ENCODE peak calls at places on chromosomes 5 and 9, in ten cellular contexts. L is GM12878, V is IMR-90, P is right lobe of liver, J is HCT116, K is A549, A is heart left ventricle, Z is body of pancreas, D is HepG2, H is gastrocnemius medialis. G is an unnamed sample.

GRCh38 chr9:70120834-70121510 is 77.3 kb downstream of the MAMDC2 start:
- ATAC-seq in L (no peak), H (peak), Z (peak), P (peak), V (peak), K (peak), J (peak), A (peak), D (peak), G (peak)

GRCh38 chr9:129458663-129459549 is 162.0 kb downstream of the C9orf50 start:
- ATAC-seq in A (peak), P (no peak), L (peak), Z (no peak), V (no peak), D (peak), K (peak), H (no peak), J (no peak), G (peak)

GRCh38 chr9:79644048-79644447 is 72.3 kb downstream of the TLE4 start:
- ATAC-seq in P (no peak), Z (no peak), J (no peak), L (no peak), D (no peak), H (no peak), V (no peak), A (no peak), K (no peak), G (no peak)

GRCh38 chr9:129697111-129697955 is 31.9 kb downstream of the PRRX2 start:
- ATAC-seq in P (no peak), A (no peak), J (peak), K (peak), V (peak), D (peak), H (peak), L (no peak), Z (peak), G (peak)

GRCh38 chr5:34504967-34505366 is 151.2 kb upstream of the RAI14 start:
- ATAC-seq in L (no peak), D (no peak), V (no peak), P (no peak), H (no peak), A (no peak), J (no peak), Z (no peak), K (no peak), G (no peak)

GRCh38 chr5:150142800-150143724 is 12.6 kb downstream of the PDGFRB start:
- ATAC-seq in H (peak), Z (peak), L (no peak), K (peak), D (peak), J (peak), A (peak), V (peak), P (peak), G (peak)

GRCh38 chr9:134323741-134324358 is 2.4 kb upstream of the RXRA start:
- ATAC-seq in A (no peak), Z (no peak), L (no peak), D (no peak), P (peak), J (peak), V (no peak), K (no peak), H (no peak), G (no peak)

GRCh38 chr5:137954131-137954879 is 65.0 kb downstream of the PKD2L2 start:
- ATAC-seq in K (peak), D (no peak), J (no peak), A (peak), L (no peak), H (peak), V (peak), P (peak), Z (peak), G (peak)

GRCh38 chr5:119801570-119801969 is 172.2 kb downstream of the FAM170A start:
- ATAC-seq in J (no peak), H (no peak), P (no peak), A (no peak), Z (no peak), D (no peak), K (no peak), V (no peak), L (no peak), G (no peak)

GRCh38 chr5:170357853-170358497 is 31.2 kb downstream of the KCNMB1 start:
- ATAC-seq in D (no peak), P (peak), A (peak), K (no peak), J (no peak), Z (no peak), L (peak), V (no peak), H (peak), G (peak)

GRCh38 chr5:76528547-76529334 is 94.5 kb downstream of the F2RL2 start:
- ATAC-seq in A (no peak), D (no peak), Z (no peak), H (no peak), K (no peak), L (peak), V (no peak), P (no peak), J (no peak), G (no peak)

GRCh38 chr5:4093970-4094369 is 498.3 kb downstream of the IRX1 start:
- ATAC-seq in V (no peak), Z (no peak), K (no peak), A (no peak), D (no peak), H (no peak), L (no peak), J (no peak), P (no peak), G (no peak)

GRCh38 chr5:16713386-16713928 is 96.7 kb upstream of the RETREG1 start:
- ATAC-seq in A (no peak), P (no peak), V (peak), D (no peak), Z (no peak), K (no peak), L (no peak), H (no peak), J (no peak), G (peak)

GRCh38 chr5:102778478-102778877 is 23.4 kb downstream of the PAM start:
- ATAC-seq in H (peak), K (no peak), P (no peak), Z (no peak), D (no peak), J (no peak), V (peak), A (no peak), L (peak), G (no peak)

GRCh38 chr5:107519900-107520354 is 150.8 kb downstream of the EFNA5 start:
- ATAC-seq in L (peak), P (no peak), Z (no peak), H (no peak), K (peak), D (no peak), A (no peak), V (peak), J (no peak), G (no peak)

GRCh38 chr9:692636-693459 is 148.6 kb upstream of the DMRT1 start:
- ATAC-seq in H (peak), Z (peak), J (no peak), V (peak), A (no peak), L (no peak), D (peak), K (no peak), P (peak), G (peak)

GRCh38 chr9:109087795-109088194 is 32.0 kb downstream of the TMEM245 start:
- ATAC-seq in J (no peak), V (no peak), P (no peak), D (no peak), K (no peak), L (no peak), H (no peak), Z (no peak), A (no peak), G (no peak)

GRCh38 chr5:179325296-179326031 is 19.8 kb downstream of the ADAMTS2 start:
- ATAC-seq in P (no peak), A (no peak), Z (peak), L (no peak), J (no peak), H (no peak), K (no peak), V (no peak), D (no peak), G (no peak)

GRCh38 chr9:18608371-18608770 is 134.4 kb downstream of the ADAMTSL1 start:
- ATAC-seq in A (no peak), H (no peak), P (no peak), J (no peak), D (no peak), V (no peak), L (no peak), K (no peak), Z (no peak), G (no peak)

GRCh38 chr9:98303556-98304125 is 48.2 kb upstream of the TBC1D2 start:
- ATAC-seq in K (no peak), H (no peak), L (no peak), Z (no peak), D (no peak), J (no peak), V (no peak), A (no peak), P (no peak), G (no peak)

GRCh38 chr5:119019431-119020348 is 31.3 kb upstream of the DTWD2 start:
- ATAC-seq in Z (no peak), V (no peak), L (no peak), P (peak), K (no peak), A (no peak), J (no peak), D (no peak), H (no peak), G (no peak)

GRCh38 chr5:5340206-5340729 is 82.2 kb upstream of the ICE1 start:
- ATAC-seq in P (peak), K (peak), Z (peak), L (no peak), H (peak), A (no peak), J (peak), V (peak), D (peak), G (peak)

GRCh38 chr9:8401961-8402701 is 602.6 kb upstream of the DMAC1 start:
- ATAC-seq in K (no peak), D (no peak), A (no peak), Z (no peak), L (no peak), V (no peak), P (no peak), H (no peak), J (no peak), G (no peak)

GRCh38 chr5:115295775-115296129 is 702 bp downstream of the CCDC112 start:
- ATAC-seq in Z (peak), V (peak), L (peak), D (peak), A (peak), H (peak), K (peak), J (peak), P (peak), G (no peak)

GRCh38 chr5:76607353-76607871 is 15.8 kb downstream of the F2RL2 start:
- ATAC-seq in A (no peak), K (no peak), D (no peak), V (peak), L (no peak), J (no peak), Z (no peak), P (peak), H (no peak), G (no peak)

GRCh38 chr5:17218353-17219005 is 1.0 kb downstream of the BASP1 start:
- ATAC-seq in L (peak), K (peak), V (peak), J (no peak), D (no peak), Z (no peak), P (peak), H (no peak), A (no peak), G (peak)

GRCh38 chr5:125032286-125032685 is 285.8 kb upstream of the ZNF608 start:
- ATAC-seq in Z (no peak), P (no peak), A (no peak), H (no peak), L (no peak), K (no peak), D (no peak), J (no peak), V (no peak), G (no peak)

GRCh38 chr5:75053286-75054109 is 1.1 kb upstream of the GCNT4 start:
- ATAC-seq in P (peak), A (peak), D (peak), Z (peak), J (peak), V (peak), L (peak), H (peak), K (peak), G (peak)

GRCh38 chr9:36566813-36567217 is 5.9 kb upstream of the MELK start:
- ATAC-seq in L (no peak), H (peak), Z (no peak), K (peak), J (peak), P (peak), D (peak), V (peak), A (peak), G (peak)

GRCh38 chr9:36571333-36571732 is 1.4 kb upstream of the MELK start:
- ATAC-seq in P (no peak), K (no peak), Z (no peak), D (no peak), V (no peak), A (no peak), J (no peak), L (no peak), H (no peak), G (no peak)

GRCh38 chr9:36575411-36575882 is 2.8 kb downstream of the MELK start:
- ATAC-seq in A (no peak), P (no peak), H (no peak), J (no peak), Z (no peak), L (no peak), V (peak), K (no peak), D (no peak), G (no peak)

GRCh38 chr9:36576866-36577265 is 4.2 kb downstream of the MELK start:
- ATAC-seq in L (no peak), V (no peak), H (no peak), D (no peak), P (no peak), J (no peak), Z (no peak), A (no peak), K (no peak), G (no peak)

DNA sequence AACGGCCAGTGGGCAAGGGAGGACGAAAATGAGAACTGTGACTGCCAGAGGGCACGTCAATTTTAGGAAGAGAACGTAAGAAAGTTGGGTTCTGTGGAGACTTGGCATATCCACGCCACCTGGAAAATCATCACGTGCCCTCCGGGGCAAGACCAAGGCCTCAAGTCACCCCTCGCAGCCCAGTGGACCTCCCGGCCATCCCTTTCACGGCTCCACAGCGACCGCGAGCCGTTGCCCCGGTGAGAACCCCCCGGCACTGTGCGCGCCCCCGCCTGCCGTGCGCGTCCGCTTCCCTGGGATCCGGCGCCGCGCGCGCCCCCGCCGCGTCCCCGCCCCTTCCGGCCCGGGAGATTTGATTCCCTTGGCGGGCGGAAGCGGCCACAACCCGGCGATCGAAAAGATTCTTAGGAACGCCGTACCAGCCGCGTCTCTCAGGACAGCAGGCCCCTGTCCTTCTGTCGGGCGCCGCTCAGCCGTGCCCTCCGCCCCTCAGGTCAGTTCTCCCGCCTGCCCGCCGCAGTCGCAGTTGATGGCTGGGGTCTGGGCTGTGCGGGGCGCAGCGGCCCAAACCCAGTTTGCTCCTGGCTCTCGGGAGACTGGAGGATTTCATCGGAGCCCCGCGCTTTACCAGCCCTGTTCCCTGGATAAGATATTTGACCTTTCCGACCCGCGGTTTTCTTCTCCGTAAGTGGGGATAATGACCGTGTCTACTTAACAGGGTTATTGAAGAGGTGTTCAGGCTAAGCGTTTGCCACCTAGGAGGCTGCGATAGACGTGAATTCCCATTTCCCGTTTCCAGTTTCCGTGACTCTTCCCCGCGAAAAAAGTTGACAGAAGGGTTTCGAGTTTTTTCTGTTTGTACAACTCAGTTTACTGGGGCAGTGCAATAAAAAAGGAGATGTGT is at the start of gene MELK:
- ATAC-seq in P (peak), D (peak), H (peak), L (peak), V (peak), Z (peak), J (peak), A (peak), K (peak), G (peak)
- TF ChIP-seq POLR2A in P (peak), D (peak), H (no peak), L (peak), V (no peak), Z (no peak), J (peak), A (no peak), K (peak), G (peak)

GRCh38 chr5:147515269-147515668 is 5.4 kb upstream of the DPYSL3 start:
- ATAC-seq in D (no peak), H (no peak), V (no peak), Z (no peak), L (no peak), J (no peak), A (no peak), P (no peak), K (no peak), G (no peak)
- TF ChIP-seq POLR2A in D (no peak), H (no peak), V (no peak), Z (no peak), L (no peak), J (no peak), A (no peak), P (no peak), K (no peak), G (no peak)

DNA sequence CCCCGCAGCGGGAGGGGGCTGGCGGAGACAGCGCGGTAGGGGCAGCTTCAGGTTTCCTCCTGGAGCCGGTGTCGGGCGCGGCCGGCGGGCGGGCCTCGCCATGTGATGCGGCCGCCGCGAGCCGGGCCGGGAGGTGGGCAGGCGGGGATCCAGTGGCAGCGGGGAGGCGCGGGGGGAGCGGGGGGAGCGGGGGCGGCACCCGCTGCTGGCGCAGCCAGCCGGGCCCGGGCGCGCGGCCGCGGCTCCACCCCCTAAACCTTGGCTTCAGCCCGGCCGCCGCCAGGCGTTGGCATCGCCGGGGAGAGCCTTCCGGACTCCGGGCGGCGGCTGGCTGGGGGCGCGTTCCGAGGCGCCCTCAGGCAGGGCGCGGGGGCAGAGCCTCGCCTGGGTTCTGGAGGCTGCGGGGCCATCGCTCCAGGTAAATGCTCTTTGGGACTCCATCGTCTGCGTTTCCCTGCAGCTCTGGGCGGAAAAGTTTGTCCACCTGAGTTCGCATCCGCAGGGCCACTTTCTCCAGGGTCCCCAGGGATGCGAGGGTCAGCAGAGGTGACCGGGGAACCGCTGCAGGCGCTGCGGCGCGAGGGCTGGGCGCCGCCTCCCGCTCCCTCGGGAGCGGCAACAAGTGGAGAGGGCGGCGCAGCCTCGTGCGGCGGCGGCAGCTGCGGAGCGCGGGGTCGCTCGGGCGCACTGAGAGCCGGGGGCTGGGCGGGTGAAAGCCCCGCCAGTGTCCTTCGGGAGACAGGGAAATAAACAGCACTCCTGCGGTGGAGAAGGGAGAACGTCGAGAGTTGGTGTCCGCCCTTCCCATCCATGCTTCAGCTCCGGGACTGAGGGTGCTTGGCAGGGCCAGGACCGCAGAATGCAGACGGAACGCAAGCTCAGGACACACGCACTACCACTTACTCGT is at the start of gene ARHGEF28:
- ATAC-seq in Z (peak), A (no peak), D (peak), P (peak), L (peak), J (peak), K (peak), V (peak), H (peak), G (peak)
- TF ChIP-seq POLR2A in Z (peak), A (no peak), D (peak), P (peak), L (no peak), J (no peak), K (peak), V (no peak), H (no peak), G (peak)

GRCh38 chr5:14143843-14144585 is 872 bp downstream of the TRIO start:
- ATAC-seq in H (peak), J (peak), P (peak), A (no peak), D (peak), K (peak), L (peak), V (no peak), Z (peak), G (no peak)

GRCh38 chr5:14143509-14143842 is 334 bp downstream of the TRIO start:
- ATAC-seq in J (peak), V (peak), Z (peak), L (no peak), P (no peak), K (peak), A (no peak), D (no peak), H (peak), G (peak)

GRCh38 chr5:14145356-14146334 is 2.5 kb downstream of the TRIO start:
- ATAC-seq in Z (no peak), D (no peak), J (no peak), K (no peak), V (peak), L (no peak), P (no peak), A (no peak), H (no peak), G (no peak)

GRCh38 chr5:14142856-14143508 is at the start of gene TRIO:
- ATAC-seq in J (peak), D (peak), P (peak), L (peak), K (peak), A (peak), H (peak), Z (peak), V (peak), G (peak)

DNA sequence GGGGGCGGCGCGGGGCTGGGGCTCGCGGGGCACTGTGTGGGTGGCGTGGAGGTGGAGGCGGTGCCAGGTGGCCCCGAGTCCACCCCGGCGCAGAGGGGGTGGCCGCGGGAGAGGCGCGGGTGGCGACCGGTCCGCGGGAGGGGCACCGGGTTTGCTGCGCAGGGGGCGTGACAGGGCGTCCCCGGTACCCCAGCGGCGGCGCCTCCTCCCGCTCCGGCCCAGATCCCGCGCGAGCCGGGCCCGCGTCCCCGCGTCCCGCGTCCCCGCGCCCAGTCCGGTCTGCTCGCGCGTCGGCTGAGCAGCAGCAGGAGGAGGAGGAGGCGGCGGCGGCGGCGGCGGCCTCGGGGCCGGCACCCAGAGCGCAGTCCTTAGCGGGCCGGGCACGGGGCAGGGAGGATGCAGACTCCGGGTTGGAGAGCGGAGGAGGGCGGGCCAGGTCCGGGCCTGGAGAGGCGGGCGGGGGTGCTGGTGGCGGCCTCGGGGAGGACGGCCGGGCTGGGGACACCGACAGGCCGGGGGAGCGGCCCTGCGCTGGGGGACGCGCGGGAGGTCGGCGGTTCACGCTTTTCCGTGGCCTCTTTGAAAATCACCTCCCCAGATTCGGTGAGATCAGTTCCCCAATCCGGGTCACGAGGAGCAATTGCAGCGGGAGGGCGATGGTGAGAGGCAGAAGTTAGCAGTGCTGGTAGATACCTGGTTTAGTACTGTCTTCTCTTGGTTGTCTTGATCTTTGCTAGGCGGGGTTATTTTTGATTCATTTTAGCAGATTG is 1.6 kb downstream of the TRIO start:
- ATAC-seq in D (peak), A (peak), V (peak), Z (peak), P (peak), L (peak), K (peak), H (peak), J (peak), G (peak)
- TF ChIP-seq POLR2A in D (no peak), A (no peak), V (peak), Z (peak), P (peak), L (peak), K (no peak), H (peak), J (no peak), G (peak)

G was measured in gastroesophageal sphincter.